ENCODE peak calls at places on chromosome 4, in nine cellular contexts. One of them, this sample, is unnamed.

GRCh38 chr4:164571593-164572385 is 182.1 kb upstream of the SMIM31 start:
- DNase-seq in CD4-positive, alpha-beta T cell: no peak
- DNase-seq in PC-9: no peak
- DNase-seq in astrocyte of the spinal cord: peak
- DNase-seq in lower lobe of right lung: no peak
- DNase-seq in tibial nerve: no peak
- DNase-seq in OCI-LY7: no peak
- DNase-seq in Peyer's patch: no peak
- DNase-seq in A549: no peak
- DNase-seq in this sample: no peak

GRCh38 chr4:119506761-119507160 is 121.8 kb downstream of the PDE5A start:
- DNase-seq in CD4-positive, alpha-beta T cell: no peak
- DNase-seq in PC-9: no peak
- DNase-seq in astrocyte of the spinal cord: no peak
- DNase-seq in lower lobe of right lung: no peak
- DNase-seq in tibial nerve: no peak
- DNase-seq in OCI-LY7: no peak
- DNase-seq in Peyer's patch: no peak
- DNase-seq in A549: no peak
- DNase-seq in this sample: no peak

GRCh38 chr4:47704693-47705325 is 133.1 kb downstream of the CORIN start:
- DNase-seq in CD4-positive, alpha-beta T cell: no peak
- DNase-seq in PC-9: no peak
- DNase-seq in astrocyte of the spinal cord: peak
- DNase-seq in lower lobe of right lung: no peak
- DNase-seq in tibial nerve: no peak
- DNase-seq in OCI-LY7: peak
- DNase-seq in Peyer's patch: no peak
- DNase-seq in A549: no peak
- DNase-seq in this sample: peak

GRCh38 chr4:67447873-67448272 is 97.4 kb downstream of the CENPC start:
- DNase-seq in CD4-positive, alpha-beta T cell: no peak
- DNase-seq in PC-9: no peak
- DNase-seq in astrocyte of the spinal cord: no peak
- DNase-seq in lower lobe of right lung: no peak
- DNase-seq in tibial nerve: no peak
- DNase-seq in OCI-LY7: no peak
- DNase-seq in Peyer's patch: no peak
- DNase-seq in A549: no peak
- DNase-seq in this sample: no peak

GRCh38 chr4:793109-793861 is 32.6 kb downstream of the CPLX1 start:
- DNase-seq in CD4-positive, alpha-beta T cell: no peak
- DNase-seq in PC-9: no peak
- DNase-seq in astrocyte of the spinal cord: no peak
- DNase-seq in lower lobe of right lung: peak
- DNase-seq in tibial nerve: no peak
- DNase-seq in OCI-LY7: peak
- DNase-seq in Peyer's patch: no peak
- DNase-seq in A549: no peak
- DNase-seq in this sample: no peak

GRCh38 chr4:7442609-7443140 is 7.9 kb upstream of the PSAPL1 start:
- DNase-seq in CD4-positive, alpha-beta T cell: no peak
- DNase-seq in PC-9: no peak
- DNase-seq in astrocyte of the spinal cord: no peak
- DNase-seq in lower lobe of right lung: no peak
- DNase-seq in tibial nerve: no peak
- DNase-seq in OCI-LY7: no peak
- DNase-seq in Peyer's patch: no peak
- DNase-seq in A549: no peak
- DNase-seq in this sample: no peak

GRCh38 chr4:110616162-110617062 is 6.5 kb downstream of the PITX2 start:
- DNase-seq in CD4-positive, alpha-beta T cell: no peak
- DNase-seq in PC-9: no peak
- DNase-seq in astrocyte of the spinal cord: peak
- DNase-seq in lower lobe of right lung: no peak
- DNase-seq in tibial nerve: no peak
- DNase-seq in OCI-LY7: no peak
- DNase-seq in Peyer's patch: no peak
- DNase-seq in A549: no peak
- DNase-seq in this sample: no peak

GRCh38 chr4:24471623-24472510 is 112.5 kb downstream of the DHX15 start:
- DNase-seq in CD4-positive, alpha-beta T cell: no peak
- DNase-seq in PC-9: no peak
- DNase-seq in astrocyte of the spinal cord: peak
- DNase-seq in lower lobe of right lung: no peak
- DNase-seq in tibial nerve: peak
- DNase-seq in OCI-LY7: no peak
- DNase-seq in Peyer's patch: no peak
- DNase-seq in A549: no peak
- DNase-seq in this sample: peak

DNA sequence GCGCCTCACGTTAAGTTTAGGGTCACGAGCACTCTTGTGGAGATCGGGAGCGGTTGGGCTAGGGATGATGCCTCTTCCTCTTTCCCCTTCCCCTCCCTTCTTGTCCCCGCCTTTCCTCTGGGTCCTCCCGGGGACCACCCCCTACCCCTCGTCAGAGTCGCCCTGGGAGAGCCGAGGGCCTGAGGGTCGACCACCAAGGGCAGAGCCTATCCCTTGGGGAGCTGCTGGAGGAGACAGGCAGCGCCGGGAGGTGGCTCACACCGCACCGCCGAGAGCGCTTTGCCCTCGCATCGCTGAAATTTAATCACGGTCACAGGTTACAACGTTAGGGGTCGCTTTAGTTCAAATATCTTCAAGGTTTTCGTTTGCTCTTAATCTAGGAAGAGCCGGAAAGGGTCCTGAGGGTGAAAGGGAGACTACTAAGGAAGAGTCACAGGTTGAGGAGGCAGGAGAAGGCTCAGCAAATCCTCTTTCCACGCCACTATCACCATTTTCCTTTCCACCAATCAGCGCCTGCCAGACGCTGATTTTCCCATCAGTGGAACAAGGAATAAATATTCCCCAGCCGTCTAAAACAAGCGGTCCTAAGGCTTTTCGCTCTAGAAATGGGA is 529 bp upstream of the SNCA start:
- DNase-seq in CD4-positive, alpha-beta T cell: no peak
- DNase-seq in PC-9: no peak
- DNase-seq in astrocyte of the spinal cord: peak
- DNase-seq in lower lobe of right lung: no peak
- DNase-seq in tibial nerve: no peak
- DNase-seq in OCI-LY7: no peak
- DNase-seq in Peyer's patch: no peak
- DNase-seq in A549: peak
- DNase-seq in this sample: peak
- TF ChIP-seq CTCF in CD4-positive, alpha-beta T cell: no peak
- TF ChIP-seq CTCF in PC-9: no peak
- TF ChIP-seq CTCF in astrocyte of the spinal cord: peak
- TF ChIP-seq CTCF in lower lobe of right lung: no peak
- TF ChIP-seq CTCF in tibial nerve: peak
- TF ChIP-seq CTCF in OCI-LY7: no peak
- TF ChIP-seq CTCF in Peyer's patch: no peak
- TF ChIP-seq CTCF in A549: no peak
- TF ChIP-seq CTCF in this sample: no peak

DNA sequence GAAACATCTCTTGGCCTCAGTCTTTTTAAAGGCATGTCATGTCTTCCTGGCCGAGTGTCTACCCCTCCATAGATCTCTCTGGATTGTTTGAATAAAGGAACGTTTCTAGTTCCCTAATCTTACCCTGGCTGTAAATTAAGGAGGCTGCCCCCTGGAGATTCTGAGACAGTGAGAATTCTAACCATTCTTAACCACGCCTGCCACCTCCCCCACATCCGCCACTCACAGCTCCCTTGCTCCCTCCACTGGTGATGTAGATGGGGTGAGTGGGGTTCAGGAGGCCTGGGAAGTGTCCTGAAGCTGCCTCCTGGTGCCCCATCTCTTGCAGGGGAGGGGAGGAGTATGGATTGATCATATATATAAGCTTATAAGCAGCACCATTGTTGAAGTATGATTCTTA is 48.0 kb upstream of the TRIM2 start:
- DNase-seq in CD4-positive, alpha-beta T cell: no peak
- DNase-seq in PC-9: no peak
- DNase-seq in astrocyte of the spinal cord: no peak
- DNase-seq in lower lobe of right lung: no peak
- DNase-seq in tibial nerve: no peak
- DNase-seq in OCI-LY7: peak
- DNase-seq in Peyer's patch: no peak
- DNase-seq in A549: no peak
- DNase-seq in this sample: peak
- TF ChIP-seq CTCF in CD4-positive, alpha-beta T cell: peak
- TF ChIP-seq CTCF in PC-9: no peak
- TF ChIP-seq CTCF in astrocyte of the spinal cord: peak
- TF ChIP-seq CTCF in lower lobe of right lung: no peak
- TF ChIP-seq CTCF in tibial nerve: no peak
- TF ChIP-seq CTCF in OCI-LY7: peak
- TF ChIP-seq CTCF in Peyer's patch: no peak
- TF ChIP-seq CTCF in A549: no peak
- TF ChIP-seq CTCF in this sample: no peak

DNA sequence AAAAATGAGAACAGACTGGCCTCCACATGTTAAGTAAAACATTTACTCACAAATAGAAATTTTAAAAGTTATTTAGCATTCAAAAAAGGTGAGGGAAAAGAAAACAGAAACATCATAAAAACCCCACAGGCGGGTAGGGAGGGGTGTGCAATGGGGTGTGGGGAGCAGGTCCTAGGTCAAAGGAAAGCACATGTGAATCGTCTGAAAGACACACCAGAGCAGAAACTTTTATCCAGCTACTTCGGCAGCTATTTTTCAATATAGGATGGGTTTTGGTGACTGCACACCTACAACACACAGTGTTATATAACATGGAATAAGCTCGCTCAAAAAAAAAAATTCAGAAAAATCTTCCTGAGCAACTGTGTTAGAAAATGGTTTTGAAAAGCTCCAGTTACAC is 1.6 kb downstream of the OTUD4 start:
- DNase-seq in CD4-positive, alpha-beta T cell: no peak
- DNase-seq in PC-9: no peak
- DNase-seq in astrocyte of the spinal cord: no peak
- DNase-seq in lower lobe of right lung: no peak
- DNase-seq in tibial nerve: no peak
- DNase-seq in OCI-LY7: peak
- DNase-seq in Peyer's patch: no peak
- DNase-seq in A549: no peak
- DNase-seq in this sample: no peak
- TF ChIP-seq CTCF in CD4-positive, alpha-beta T cell: no peak
- TF ChIP-seq CTCF in PC-9: no peak
- TF ChIP-seq CTCF in astrocyte of the spinal cord: no peak
- TF ChIP-seq CTCF in lower lobe of right lung: no peak
- TF ChIP-seq CTCF in tibial nerve: no peak
- TF ChIP-seq CTCF in OCI-LY7: no peak
- TF ChIP-seq CTCF in Peyer's patch: no peak
- TF ChIP-seq CTCF in A549: no peak
- TF ChIP-seq CTCF in this sample: no peak

GRCh38 chr4:183723561-183724228 is 64.6 kb downstream of the TRAPPC11 start:
- DNase-seq in CD4-positive, alpha-beta T cell: no peak
- DNase-seq in PC-9: no peak
- DNase-seq in astrocyte of the spinal cord: no peak
- DNase-seq in lower lobe of right lung: no peak
- DNase-seq in tibial nerve: no peak
- DNase-seq in OCI-LY7: no peak
- DNase-seq in Peyer's patch: no peak
- DNase-seq in A549: no peak
- DNase-seq in this sample: no peak

GRCh38 chr4:183722738-183723560 is 63.9 kb downstream of the TRAPPC11 start:
- DNase-seq in CD4-positive, alpha-beta T cell: peak
- DNase-seq in PC-9: peak
- DNase-seq in astrocyte of the spinal cord: peak
- DNase-seq in lower lobe of right lung: peak
- DNase-seq in tibial nerve: no peak
- DNase-seq in OCI-LY7: no peak
- DNase-seq in Peyer's patch: peak
- DNase-seq in A549: no peak
- DNase-seq in this sample: peak

GRCh38 chr4:183716302-183716701 is 57.2 kb downstream of the TRAPPC11 start:
- DNase-seq in CD4-positive, alpha-beta T cell: no peak
- DNase-seq in PC-9: no peak
- DNase-seq in astrocyte of the spinal cord: no peak
- DNase-seq in lower lobe of right lung: no peak
- DNase-seq in tibial nerve: no peak
- DNase-seq in OCI-LY7: no peak
- DNase-seq in Peyer's patch: no peak
- DNase-seq in A549: no peak
- DNase-seq in this sample: no peak

GRCh38 chr4:183718876-183719275 is 59.8 kb downstream of the TRAPPC11 start:
- DNase-seq in CD4-positive, alpha-beta T cell: no peak
- DNase-seq in PC-9: no peak
- DNase-seq in astrocyte of the spinal cord: no peak
- DNase-seq in lower lobe of right lung: no peak
- DNase-seq in tibial nerve: no peak
- DNase-seq in OCI-LY7: no peak
- DNase-seq in Peyer's patch: no peak
- DNase-seq in A549: no peak
- DNase-seq in this sample: no peak

DNA sequence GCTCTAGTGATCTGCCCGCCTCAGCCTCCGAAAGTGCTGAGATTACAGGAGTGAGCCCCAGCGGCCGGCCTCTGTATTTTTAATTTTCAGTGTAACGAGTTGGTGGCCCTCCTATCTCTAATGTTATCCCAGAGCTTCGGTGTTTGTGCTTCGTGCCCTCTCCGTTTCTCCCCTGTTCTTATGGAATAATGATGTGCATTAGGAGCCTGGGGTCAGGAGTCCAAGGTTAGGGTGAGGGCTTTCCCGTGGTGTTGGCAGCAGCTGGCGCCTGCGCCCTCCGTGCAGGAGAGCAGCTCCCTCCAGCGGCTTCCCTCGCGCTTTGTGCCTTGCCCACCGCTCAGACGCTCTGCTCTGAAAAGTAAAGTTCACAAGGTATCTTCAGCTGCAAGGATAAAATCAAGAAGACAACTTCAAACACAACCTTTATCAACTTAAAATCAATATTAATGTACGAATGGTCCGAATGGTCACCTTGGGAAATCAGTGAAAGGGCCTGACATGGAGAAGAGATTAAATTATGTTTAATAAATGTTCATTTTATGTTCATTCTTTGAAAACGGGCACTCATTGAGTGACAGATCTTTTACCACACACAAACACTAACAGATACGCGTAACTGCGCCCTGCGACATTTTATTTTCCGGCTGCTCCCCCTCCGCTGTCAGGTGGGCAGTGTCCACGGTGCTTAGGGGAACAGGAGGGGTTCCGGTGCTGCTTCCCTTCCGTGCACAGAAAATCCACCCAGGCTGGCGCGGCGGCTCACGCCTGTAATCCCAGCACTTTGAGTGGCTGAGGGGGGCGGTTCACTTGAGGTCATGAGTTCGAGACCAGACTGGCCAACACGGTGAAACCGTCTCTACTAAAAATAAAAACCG is 62.4 kb downstream of the TRAPPC11 start:
- DNase-seq in CD4-positive, alpha-beta T cell: peak
- DNase-seq in PC-9: no peak
- DNase-seq in astrocyte of the spinal cord: peak
- DNase-seq in lower lobe of right lung: peak
- DNase-seq in tibial nerve: no peak
- DNase-seq in OCI-LY7: no peak
- DNase-seq in Peyer's patch: peak
- DNase-seq in A549: peak
- DNase-seq in this sample: peak
- TF ChIP-seq CTCF in CD4-positive, alpha-beta T cell: peak
- TF ChIP-seq CTCF in PC-9: no peak
- TF ChIP-seq CTCF in astrocyte of the spinal cord: peak
- TF ChIP-seq CTCF in lower lobe of right lung: peak
- TF ChIP-seq CTCF in tibial nerve: peak
- TF ChIP-seq CTCF in OCI-LY7: no peak
- TF ChIP-seq CTCF in Peyer's patch: no peak
- TF ChIP-seq CTCF in A549: peak
- TF ChIP-seq CTCF in this sample: peak

This sample was measured in Calu3.